ENCODE peak calls at places on chromosomes 11 and 22, in five cellular contexts. U is stomach, K is NCI-H1436, M is T47D, G is stromal cell of bone marrow. C is an unnamed sample.

GRCh38 chr11:19819148-19819547 is 106.5 kb downstream of the NAV2 start:
- DNase-seq in U (no peak), K (no peak), M (no peak), G (no peak), C (no peak)

GRCh38 chr11:128487978-128488377 is 99.4 kb downstream of the ETS1 start:
- DNase-seq in U (no peak), K (no peak), M (no peak), G (no peak), C (no peak)

GRCh38 chr11:75141166-75141565 is 9.7 kb upstream of the SLCO2B1 start:
- DNase-seq in U (no peak), K (no peak), M (no peak), G (no peak), C (no peak)

GRCh38 chr22:19523240-19524169 is 705 bp downstream of the CLDN5 start:
- DNase-seq in U (no peak), K (no peak), M (no peak), G (no peak), C (no peak)

GRCh38 chr11:94106699-94107098 is 21.9 kb upstream of the PANX1 start:
- DNase-seq in U (no peak), K (no peak), M (no peak), G (no peak), C (no peak)

GRCh38 chr11:2704896-2705606 is 5.3 kb upstream of the KCNQ1OT1 start:
- DNase-seq in U (no peak), K (no peak), M (no peak), G (no peak), C (no peak)

GRCh38 chr11:96254087-96254486 is 88.9 kb downstream of the MAML2 start:
- DNase-seq in U (no peak), K (no peak), M (no peak), G (no peak), C (peak)

GRCh38 chr11:47186937-47187681 is 875 bp upstream of the PACSIN3 start:
- DNase-seq in U (peak), K (peak), M (no peak), G (peak), C (peak)

GRCh38 chr11:116601734-116602636 is 170.8 kb downstream of the BUD13 start:
- DNase-seq in U (no peak), K (peak), M (no peak), G (no peak), C (no peak)